ENCODE peak calls at places on chromosomes 2 and 18, in seven cellular contexts. Z is heart left ventricle, C is NCI-H1417, O is GM04504, L is cardiac fibroblast, A is HTR-8/SVneo, D is NCI-H446 treated with DMSO at 0.1 percent for 48 hours. B is an unnamed sample.

GRCh38 chr18:13800505-13801259 is 23.3 kb upstream of the MC5R start:
- DNase-seq in D (no peak), C (peak), O (no peak), A (peak), Z (peak), L (peak), B (peak)

GRCh38 chr18:70469916-70470315 is 181.1 kb downstream of the SOCS6 start:
- DNase-seq in O (no peak), D (no peak), A (no peak), C (no peak), Z (peak), L (peak), B (no peak)

GRCh38 chr2:29123584-29124349 is 8.6 kb downstream of the CLIP4 start:
- DNase-seq in C (no peak), D (no peak), A (no peak), O (peak), Z (no peak), L (peak), B (no peak)

GRCh38 chr2:1678609-1679008 is 65.7 kb downstream of the PXDN start:
- DNase-seq in A (no peak), C (no peak), D (no peak), O (no peak), Z (no peak), L (no peak), B (no peak)

GRCh38 chr2:218896501-218897393 is 16.1 kb downstream of the WNT10A start:
- DNase-seq in Z (no peak), L (no peak), C (peak), A (peak), D (no peak), O (no peak), B (no peak)

GRCh38 chr2:6111676-6112294 is 419.6 kb downstream of the SOX11 start:
- DNase-seq in A (no peak), D (no peak), Z (no peak), L (no peak), C (no peak), O (no peak), B (no peak)

GRCh38 chr2:190407662-190408537 is at the start of gene MFSD6:
- DNase-seq in D (no peak), C (peak), O (no peak), L (no peak), Z (peak), A (peak), B (peak)

GRCh38 chr2:119028327-119029174 is 86.6 kb downstream of the MARCO start:
- DNase-seq in O (peak), L (peak), Z (no peak), D (no peak), A (peak), C (peak), B (no peak)

GRCh38 chr2:237669628-237670351 is 42.4 kb downstream of the LRRFIP1 start:
- DNase-seq in D (peak), C (peak), A (no peak), Z (peak), L (peak), O (peak), B (no peak)

GRCh38 chr18:63970803-63971191 is 916 bp downstream of the SERPINB8 start:
- DNase-seq in Z (peak), A (peak), C (no peak), L (peak), D (no peak), O (no peak), B (peak)

GRCh38 chr18:52620926-52621439 is 281.0 kb downstream of the DCC start:
- DNase-seq in Z (no peak), A (no peak), C (no peak), L (no peak), D (no peak), O (no peak), B (no peak)

GRCh38 chr2:6454286-6454990 is 411.3 kb downstream of the CMPK2 start:
- DNase-seq in L (no peak), O (no peak), A (no peak), D (no peak), C (no peak), Z (no peak), B (no peak)

GRCh38 chr18:11811009-11811408 is 40.2 kb upstream of the CHMP1B start:
- DNase-seq in Z (no peak), A (no peak), D (no peak), C (no peak), O (no peak), L (no peak), B (no peak)

GRCh38 chr2:73291093-73291460 is 2.3 kb downstream of the EGR4 start:
- DNase-seq in A (peak), L (peak), Z (peak), D (no peak), O (no peak), C (no peak), B (no peak)

GRCh38 chr18:13400636-13401315 is 182.2 kb downstream of the LDLRAD4 start:
- DNase-seq in Z (no peak), A (no peak), O (no peak), L (no peak), D (no peak), C (no peak), B (no peak)

GRCh38 chr2:219001577-219002394 is 8.6 kb upstream of the CRYBA2 start:
- DNase-seq in Z (no peak), A (no peak), O (no peak), C (peak), D (no peak), L (no peak), B (no peak)

GRCh38 chr2:172996387-172996961 is 79.2 kb upstream of the MAP3K20 start:
- DNase-seq in D (no peak), L (no peak), O (no peak), A (no peak), C (no peak), Z (no peak), B (no peak)

GRCh38 chr2:119678021-119678656 is 862 bp upstream of the TMEM177 start:
- DNase-seq in L (no peak), D (no peak), A (no peak), Z (no peak), O (no peak), C (peak), B (no peak)

GRCh38 chr2:222424729-222425671 is 657 bp downstream of the SGPP2 start:
- DNase-seq in L (no peak), Z (peak), O (no peak), A (no peak), D (no peak), C (peak), B (peak)

GRCh38 chr2:239292956-239293355 is 107.9 kb downstream of the HDAC4 start:
- DNase-seq in D (no peak), Z (peak), O (no peak), L (no peak), A (no peak), C (no peak), B (peak)

GRCh38 chr2:143452817-143453462 is 323.7 kb downstream of the ARHGAP15 start:
- DNase-seq in L (no peak), D (no peak), Z (no peak), A (no peak), O (no peak), C (no peak), B (no peak)

GRCh38 chr18:7152485-7152884 is 34.9 kb upstream of the LAMA1 start:
- DNase-seq in D (no peak), L (peak), O (no peak), C (no peak), A (no peak), Z (no peak), B (no peak)

GRCh38 chr2:2392332-2392731 is 61.3 kb upstream of the MYT1L start:
- DNase-seq in C (no peak), Z (no peak), A (no peak), D (no peak), L (no peak), O (no peak), B (no peak)

GRCh38 chr18:13161276-13161899 is 57.2 kb upstream of the LDLRAD4 start:
- DNase-seq in D (no peak), Z (no peak), L (no peak), O (no peak), A (no peak), C (no peak), B (no peak)

GRCh38 chr18:54607213-54607934 is 16.3 kb downstream of the DYNAP start:
- DNase-seq in A (no peak), O (no peak), C (peak), D (no peak), Z (no peak), L (peak), B (no peak)

GRCh38 chr2:46803551-46803885 is 112.1 kb downstream of the MCFD2 start:
- DNase-seq in D (no peak), O (no peak), Z (no peak), L (no peak), A (no peak), C (no peak), B (peak)

GRCh38 chr2:238771193-238771592 is 76.7 kb upstream of the TWIST2 start:
- DNase-seq in A (no peak), D (no peak), C (no peak), Z (no peak), O (no peak), L (peak), B (no peak)

GRCh38 chr2:150710916-150711315 is 223.4 kb upstream of the RND3 start:
- DNase-seq in L (no peak), Z (no peak), D (no peak), A (no peak), O (no peak), C (peak), B (no peak)

GRCh38 chr2:70461981-70462876 is 91.4 kb downstream of the TGFA start:
- DNase-seq in A (no peak), D (no peak), O (no peak), C (no peak), Z (no peak), L (no peak), B (no peak)

GRCh38 chr2:238337846-238338245 is 17.5 kb downstream of the TRAF3IP1 start:
- DNase-seq in C (no peak), Z (no peak), L (no peak), A (no peak), D (no peak), O (no peak), B (no peak)

GRCh38 chr18:5538541-5538940 is 5.3 kb downstream of the EPB41L3 start:
- DNase-seq in C (no peak), Z (no peak), O (no peak), L (no peak), A (no peak), D (no peak), B (no peak)

GRCh38 chr2:178070824-178071223 is 1.8 kb downstream of the PDE11A start:
- DNase-seq in C (no peak), Z (no peak), A (no peak), D (no peak), O (no peak), L (no peak), B (no peak)

GRCh38 chr2:3638456-3638810 is 19.6 kb upstream of the ALLC start:
- DNase-seq in O (no peak), A (no peak), C (no peak), L (no peak), D (no peak), Z (no peak), B (no peak)

GRCh38 chr2:174970092-174970491 is 35.1 kb downstream of the CHN1 start:
- DNase-seq in L (no peak), D (no peak), A (no peak), C (no peak), O (no peak), Z (no peak), B (no peak)

GRCh38 chr18:8367217-8367988 is 241.8 kb upstream of the RAB12 start:
- DNase-seq in D (no peak), O (no peak), A (peak), L (peak), Z (no peak), C (peak), B (peak)

GRCh38 chr2:188142088-188142487 is 149.6 kb upstream of the GULP1 start:
- DNase-seq in A (no peak), D (no peak), L (no peak), O (no peak), Z (no peak), C (no peak), B (no peak)

B was measured in dorsolateral prefrontal cortex.